ENCODE peak calls at places on chromosomes 16 and 17, in six cellular contexts. W, S, C, P, N and I are unnamed samples.

GRCh38 chr17:57697891-57698708 is 47.0 kb downstream of the CCDC182 start:
- DNase-seq in W (no peak), S (no peak), C (no peak), P (no peak), N (no peak), I (no peak)

GRCh38 chr16:426906-427249 is 1.4 kb downstream of the RAB11FIP3 start:
- DNase-seq in W (no peak), S (no peak), C (peak), P (no peak), N (no peak), I (no peak)

GRCh38 chr17:68197091-68197996 is 50.5 kb upstream of the AMZ2 start:
- DNase-seq in W (peak), S (peak), C (no peak), P (no peak), N (peak), I (no peak)

GRCh38 chr16:9996191-9996590 is 186.0 kb downstream of the GRIN2A start:
- DNase-seq in W (no peak), S (no peak), C (no peak), P (no peak), N (no peak), I (no peak)

GRCh38 chr17:46195217-46195855 is 2.1 kb upstream of the KANSL1 start:
- DNase-seq in W (no peak), S (no peak), C (no peak), P (no peak), N (no peak), I (no peak)

GRCh38 chr17:81037026-81037782 is 2.3 kb downstream of the BAIAP2 start:
- DNase-seq in W (no peak), S (no peak), C (peak), P (peak), N (no peak), I (no peak)

GRCh38 chr16:17301593-17302135 is 169.1 kb downstream of the XYLT1 start:
- DNase-seq in W (peak), S (no peak), C (no peak), P (peak), N (no peak), I (no peak)

GRCh38 chr17:30519707-30520106 is 42.5 kb downstream of the GOSR1 start:
- DNase-seq in W (no peak), S (no peak), C (no peak), P (no peak), N (no peak), I (no peak)

GRCh38 chr16:17676171-17676570 is 205.4 kb upstream of the XYLT1 start:
- DNase-seq in W (no peak), S (no peak), C (no peak), P (no peak), N (no peak), I (no peak)

DNA sequence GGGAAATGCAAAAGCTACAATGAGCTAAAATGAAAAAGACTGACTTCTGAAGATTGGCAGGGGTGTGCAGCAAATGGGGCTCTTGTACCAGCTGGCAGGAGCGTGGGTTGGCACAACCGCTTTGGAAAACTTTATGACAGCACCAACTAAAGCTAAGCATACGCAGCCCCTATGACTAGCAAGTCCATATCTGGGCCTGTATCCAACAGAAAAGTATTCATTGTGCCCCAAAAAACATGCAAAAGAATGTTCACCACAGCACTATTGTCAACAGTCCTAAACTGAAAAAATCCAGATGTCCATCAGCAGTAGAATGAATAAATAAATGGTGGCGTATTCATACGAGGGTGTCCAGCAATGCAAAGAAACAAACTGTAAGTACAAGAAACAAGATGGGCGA is 22.6 kb upstream of the ITGA3 start:
- DNase-seq in W (no peak), S (no peak), C (peak), P (peak), N (peak), I (no peak)
- H3K4me3 ChIP-seq in W (no peak), S (no peak), C (no peak), P (no peak), N (no peak), I (peak)

GRCh38 chr16:11588321-11589244 is 1.9 kb upstream of the LITAF start:
- DNase-seq in W (no peak), S (no peak), C (no peak), P (no peak), N (no peak), I (no peak)

GRCh38 chr16:11587643-11588247 is 1.0 kb upstream of the LITAF start:
- DNase-seq in W (no peak), S (no peak), C (no peak), P (no peak), N (peak), I (no peak)

GRCh38 chr16:11585460-11586374 is 1.0 kb downstream of the LITAF start:
- DNase-seq in W (peak), S (no peak), C (no peak), P (peak), N (peak), I (no peak)

GRCh38 chr16:11586375-11586855 is 304 bp downstream of the LITAF start:
- DNase-seq in W (no peak), S (no peak), C (no peak), P (no peak), N (no peak), I (no peak)

GRCh38 chr16:11586856-11587642 is at the start of gene LITAF:
- DNase-seq in W (peak), S (peak), C (peak), P (peak), N (peak), I (peak)
- TF ChIP-seq CTCF in W (no peak), S (no peak), C (no peak), P (no peak), N (no peak), I (no peak)

GRCh38 chr16:80887062-80887461 is 82.7 kb upstream of the CDYL2 start:
- DNase-seq in W (peak), S (no peak), C (no peak), P (no peak), N (no peak), I (no peak)

GRCh38 chr16:80883816-80884215 is 79.4 kb upstream of the CDYL2 start:
- DNase-seq in W (no peak), S (no peak), C (no peak), P (no peak), N (no peak), I (no peak)

DNA sequence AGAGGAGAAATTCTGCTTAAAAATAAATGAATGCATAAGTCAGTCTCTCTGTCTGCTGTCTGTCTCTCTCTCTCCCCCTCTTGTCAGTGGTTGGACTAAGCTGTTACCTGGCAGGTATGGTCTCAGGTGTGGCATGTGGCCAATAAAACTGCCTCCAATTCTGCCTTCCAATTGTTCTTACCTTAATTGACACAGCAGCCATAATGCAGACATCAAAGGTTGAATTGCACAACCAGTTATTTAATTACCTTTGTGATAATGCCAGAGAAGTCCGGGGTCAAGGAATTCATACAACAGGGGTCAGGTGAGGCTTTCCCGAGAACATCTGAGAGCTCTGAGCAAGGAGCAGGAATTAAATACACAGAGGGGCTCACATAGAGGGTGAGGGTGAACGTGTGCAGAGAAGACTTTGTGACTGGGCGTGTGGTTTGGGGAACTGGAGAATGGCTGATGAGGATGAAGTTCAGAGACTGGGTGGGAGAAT is 78.8 kb upstream of the CDYL2 start:
- DNase-seq in W (peak), S (no peak), C (no peak), P (peak), N (no peak), I (no peak)
- TF ChIP-seq EP300 in W (peak), S (no peak), C (no peak), P (no peak), N (no peak), I (no peak)

DNA sequence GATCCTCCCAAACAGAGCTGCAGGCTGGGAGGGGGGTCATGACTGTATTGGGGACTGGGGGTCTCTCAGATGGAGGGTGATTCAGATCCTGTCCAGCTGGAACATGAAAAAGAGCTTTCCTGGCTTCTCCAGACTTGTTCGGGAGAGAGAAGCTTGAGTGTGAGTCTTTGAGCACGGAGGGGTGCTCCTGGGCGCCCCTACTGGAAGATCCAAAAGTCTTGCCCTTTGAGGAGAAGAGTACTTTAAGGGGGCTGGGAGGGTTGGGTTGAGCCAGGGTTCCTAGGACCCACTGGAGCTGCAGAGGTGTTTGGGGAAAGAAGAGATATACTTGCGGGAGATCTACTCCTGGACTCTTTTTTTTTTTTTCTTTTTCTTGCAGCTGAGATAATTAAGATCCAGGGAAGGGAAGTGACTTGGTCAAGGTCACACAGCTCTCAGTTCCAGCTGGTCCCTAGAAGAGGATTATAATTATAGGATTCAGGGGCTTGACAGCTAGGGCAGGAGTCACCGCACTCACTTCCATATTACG is 8.4 kb downstream of the RARA start:
- DNase-seq in W (peak), S (peak), C (peak), P (peak), N (peak), I (no peak)
- H3K4me3 ChIP-seq in W (peak), S (peak), C (peak), P (peak), N (peak), I (peak)

GRCh38 chr17:37432671-37433070 is 26.0 kb downstream of the TADA2A start:
- DNase-seq in W (no peak), S (no peak), C (no peak), P (no peak), N (no peak), I (no peak)
- TF ChIP-seq CTCF in W (no peak), S (no peak), C (no peak), P (no peak), N (no peak), I (no peak)

GRCh38 chr17:38871247-38871991 is 1.6 kb downstream of the LASP1 start:
- DNase-seq in W (peak), S (peak), C (peak), P (peak), N (no peak), I (peak)
- TF ChIP-seq EP300 in W (peak), S (no peak), C (no peak), P (no peak), N (no peak), I (no peak)

GRCh38 chr17:64459284-64459747 is 10.4 kb downstream of the MILR1 start:
- DNase-seq in W (peak), S (no peak), C (no peak), P (peak), N (no peak), I (no peak)

GRCh38 chr17:64460955-64461354 is 12.0 kb downstream of the MILR1 start:
- DNase-seq in W (no peak), S (no peak), C (no peak), P (no peak), N (no peak), I (no peak)

GRCh38 chr17:64458756-64459155 is 9.8 kb downstream of the MILR1 start:
- DNase-seq in W (no peak), S (no peak), C (no peak), P (no peak), N (no peak), I (no peak)

GRCh38 chr17:64457156-64457555 is 8.2 kb downstream of the MILR1 start:
- DNase-seq in W (no peak), S (no peak), C (no peak), P (no peak), N (no peak), I (no peak)

GRCh38 chr17:64455993-64456885 is 7.3 kb downstream of the MILR1 start:
- DNase-seq in W (no peak), S (no peak), C (no peak), P (no peak), N (no peak), I (no peak)
- H3K4me3 ChIP-seq in W (no peak), S (no peak), C (no peak), P (no peak), N (no peak), I (no peak)

GRCh38 chr16:72769876-72770275 is 278.1 kb downstream of the ZFHX3 start:
- DNase-seq in W (no peak), S (no peak), C (no peak), P (no peak), N (no peak), I (no peak)

GRCh38 chr16:72768611-72769010 is 279.3 kb downstream of the ZFHX3 start:
- DNase-seq in W (no peak), S (no peak), C (no peak), P (no peak), N (no peak), I (no peak)

GRCh38 chr16:72763927-72764628 is 283.9 kb downstream of the ZFHX3 start:
- DNase-seq in W (no peak), S (no peak), C (no peak), P (no peak), N (no peak), I (no peak)

GRCh38 chr16:72760581-72760980 is 287.3 kb downstream of the ZFHX3 start:
- DNase-seq in W (no peak), S (no peak), C (no peak), P (no peak), N (no peak), I (no peak)

DNA sequence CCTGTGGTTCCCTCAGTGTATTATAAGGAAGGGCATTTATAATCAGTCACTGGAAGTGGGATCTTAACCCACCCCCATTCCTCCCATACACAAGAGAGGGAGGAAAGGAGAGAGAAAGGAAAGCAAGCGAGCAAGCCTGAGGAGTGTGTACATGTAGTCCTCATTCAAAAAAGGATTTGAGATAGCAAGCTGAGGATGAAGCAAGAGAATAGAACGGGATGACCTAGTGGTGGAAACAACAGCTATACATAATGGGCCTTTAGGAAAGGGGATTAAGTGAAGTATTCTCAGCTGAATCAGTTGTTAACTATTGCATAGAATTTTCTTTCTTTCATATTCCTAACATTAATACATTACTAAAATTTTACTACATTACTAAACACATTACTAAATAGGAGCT is 281.4 kb downstream of the ZFHX3 start:
- DNase-seq in W (no peak), S (no peak), C (no peak), P (no peak), N (no peak), I (no peak)
- TF ChIP-seq CTCF in W (no peak), S (no peak), C (no peak), P (no peak), N (no peak), I (no peak)